ENCODE peak calls at places on chromosomes 12 and 14, in ten cellular contexts. B is stomach, S is prostate gland, Q is IMR-90, K is body of pancreas, U is K562, D is GM12878, N is right lobe of liver, X is thyroid gland, J is HCT116. P is an unnamed sample. For H3K4me1, the result is how much of the 10 kb centered on the place peaks cover.

GRCh38 chr14:35993512-35993960 is 167.4 kb downstream of the BRMS1L start:
- DNase-seq in S (no peak), B (no peak), N (no peak), J (no peak), U (no peak), Q (no peak), X (no peak), K (no peak), D (no peak), P (no peak)

GRCh38 chr14:46074061-46074460 is 577.5 kb downstream of the RPL10L start:
- DNase-seq in D (no peak), U (no peak), N (no peak), K (no peak), S (no peak), Q (no peak), J (no peak), B (no peak), X (no peak), P (no peak)

GRCh38 chr12:57579011-57579410 is 12.0 kb upstream of the PIP4K2C start:
- DNase-seq in S (no peak), J (no peak), Q (peak), K (no peak), B (no peak), N (no peak), D (no peak), U (no peak), X (no peak), P (no peak)

GRCh38 chr14:24944800-24945199 is 105.1 kb downstream of the STXBP6 start:
- DNase-seq in N (no peak), K (no peak), B (no peak), J (no peak), D (no peak), S (peak), X (peak), U (no peak), Q (no peak), P (no peak)

GRCh38 chr12:3263939-3264699 is 186.9 kb downstream of the TSPAN9 start:
- DNase-seq in U (no peak), D (no peak), J (no peak), X (no peak), Q (no peak), B (no peak), S (no peak), N (no peak), K (no peak), P (no peak)

GRCh38 chr12:95473440-95473946 is 459 bp upstream of the METAP2 start:
- DNase-seq in K (peak), J (peak), B (peak), D (peak), Q (peak), N (no peak), X (peak), S (peak), U (peak), P (peak)

GRCh38 chr12:121391619-121392324 is 8.1 kb upstream of the RNF34 start:
- DNase-seq in J (no peak), K (no peak), X (no peak), N (no peak), D (peak), B (peak), S (no peak), Q (peak), U (peak), P (no peak)

GRCh38 chr14:98578204-98578603 is 693.8 kb downstream of the BCL11B start:
- DNase-seq in N (no peak), S (no peak), D (no peak), Q (no peak), K (no peak), J (no peak), U (no peak), X (no peak), B (no peak), P (no peak)

GRCh38 chr12:44581642-44582242 is 294.4 kb downstream of the NELL2 start:
- DNase-seq in D (no peak), S (no peak), B (no peak), U (no peak), K (no peak), X (no peak), J (no peak), N (no peak), Q (no peak), P (no peak)

GRCh38 chr14:38522724-38523123 is 266.8 kb upstream of the CLEC14A start:
- DNase-seq in D (no peak), J (no peak), X (peak), S (no peak), U (no peak), Q (peak), K (no peak), N (no peak), B (no peak), P (no peak)

GRCh38 chr12:76914102-76914859 is 35.5 kb upstream of the CSRP2 start:
- DNase-seq in D (no peak), S (no peak), K (no peak), J (no peak), X (no peak), B (no peak), Q (no peak), U (no peak), N (no peak), P (no peak)

GRCh38 chr14:78530078-78530477 is 359.9 kb downstream of the NRXN3 start:
- DNase-seq in D (no peak), X (no peak), J (no peak), N (no peak), U (peak), B (no peak), S (peak), Q (no peak), K (no peak), P (no peak)

GRCh38 chr12:69471667-69472385 is 1.6 kb downstream of the FRS2 start:
- DNase-seq in X (no peak), N (no peak), S (no peak), D (no peak), J (no peak), B (no peak), Q (peak), U (peak), K (no peak), P (no peak)

GRCh38 chr14:23008836-23009235 is 1.1 kb downstream of the C14orf93 start:
- DNase-seq in U (no peak), J (no peak), K (no peak), N (no peak), Q (no peak), D (no peak), B (no peak), X (no peak), S (no peak), P (no peak)

GRCh38 chr14:26261368-26262122 is 336.3 kb downstream of the NOVA1 start:
- DNase-seq in J (no peak), Q (no peak), N (no peak), X (no peak), B (no peak), U (no peak), S (no peak), K (no peak), D (no peak), P (no peak)

GRCh38 chr14:61444215-61444768 is 122.9 kb downstream of the PRKCH start:
- DNase-seq in K (no peak), B (no peak), S (no peak), N (peak), Q (no peak), X (no peak), J (no peak), D (no peak), U (no peak), P (no peak)

GRCh38 chr14:46197856-46198255 is 453.7 kb downstream of the RPL10L start:
- DNase-seq in N (no peak), X (no peak), B (no peak), D (no peak), K (no peak), U (no peak), J (no peak), Q (no peak), S (no peak), P (no peak)

GRCh38 chr14:24673534-24674203 is 39.7 kb upstream of the GZMB start:
- DNase-seq in J (no peak), S (no peak), U (no peak), X (no peak), D (peak), B (no peak), N (no peak), K (no peak), Q (no peak), P (no peak)

GRCh38 chr14:67440513-67440912 is 28.5 kb upstream of the PLEK2 start:
- DNase-seq in U (no peak), K (peak), X (peak), J (no peak), B (no peak), Q (no peak), D (no peak), S (peak), N (no peak), P (no peak)

GRCh38 chr14:88870777-88871176 is 46.3 kb downstream of the TTC8 start:
- DNase-seq in K (no peak), X (no peak), U (no peak), B (no peak), S (no peak), D (no peak), J (no peak), Q (no peak), N (no peak), P (no peak)

GRCh38 chr12:76768566-76768965 is 4.7 kb downstream of the ZDHHC17 start:
- DNase-seq in X (no peak), N (no peak), S (no peak), Q (peak), J (no peak), K (no peak), D (no peak), U (no peak), B (no peak), P (no peak)

GRCh38 chr12:22657538-22657937 is 32.6 kb downstream of the ETNK1 start:
- DNase-seq in N (no peak), D (no peak), B (no peak), X (no peak), K (no peak), Q (peak), J (no peak), S (no peak), U (no peak), P (no peak)

GRCh38 chr12:120283318-120283717 is 8.4 kb downstream of the RNU4-2 start:
- DNase-seq in U (no peak), X (no peak), J (no peak), N (no peak), S (no peak), B (no peak), D (no peak), Q (no peak), K (no peak), P (no peak)

DNA sequence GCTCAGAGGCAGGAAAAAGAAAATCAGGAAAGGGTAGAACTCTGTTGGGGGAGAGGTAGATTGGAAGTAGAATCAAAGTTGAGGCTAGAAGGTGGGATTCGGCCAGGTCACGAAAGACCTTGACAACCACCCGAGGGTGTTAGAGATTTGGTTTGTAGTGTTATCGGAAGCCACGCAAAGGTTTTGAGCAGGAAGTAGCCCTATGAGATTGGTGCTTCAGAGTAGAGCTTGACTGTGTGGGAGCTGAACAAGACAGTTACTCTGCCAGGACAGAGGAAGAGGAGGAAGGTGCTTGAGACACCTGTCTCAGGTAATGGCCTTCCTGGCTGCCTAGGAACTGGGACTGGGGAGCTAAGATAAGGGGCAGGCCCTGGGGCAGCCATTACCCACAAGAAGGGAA is 73.4 kb downstream of the RIN3 start:
- DNase-seq in K (no peak), U (no peak), Q (no peak), J (no peak), N (no peak), B (no peak), X (no peak), S (no peak), D (no peak), P (no peak)
- H3K4me1 ChIP-seq in K (under half), U (under half), Q (under half), J (under half), N (under half), B (under half), X (under half), S (under half), D (half or more), P (under half)

DNA sequence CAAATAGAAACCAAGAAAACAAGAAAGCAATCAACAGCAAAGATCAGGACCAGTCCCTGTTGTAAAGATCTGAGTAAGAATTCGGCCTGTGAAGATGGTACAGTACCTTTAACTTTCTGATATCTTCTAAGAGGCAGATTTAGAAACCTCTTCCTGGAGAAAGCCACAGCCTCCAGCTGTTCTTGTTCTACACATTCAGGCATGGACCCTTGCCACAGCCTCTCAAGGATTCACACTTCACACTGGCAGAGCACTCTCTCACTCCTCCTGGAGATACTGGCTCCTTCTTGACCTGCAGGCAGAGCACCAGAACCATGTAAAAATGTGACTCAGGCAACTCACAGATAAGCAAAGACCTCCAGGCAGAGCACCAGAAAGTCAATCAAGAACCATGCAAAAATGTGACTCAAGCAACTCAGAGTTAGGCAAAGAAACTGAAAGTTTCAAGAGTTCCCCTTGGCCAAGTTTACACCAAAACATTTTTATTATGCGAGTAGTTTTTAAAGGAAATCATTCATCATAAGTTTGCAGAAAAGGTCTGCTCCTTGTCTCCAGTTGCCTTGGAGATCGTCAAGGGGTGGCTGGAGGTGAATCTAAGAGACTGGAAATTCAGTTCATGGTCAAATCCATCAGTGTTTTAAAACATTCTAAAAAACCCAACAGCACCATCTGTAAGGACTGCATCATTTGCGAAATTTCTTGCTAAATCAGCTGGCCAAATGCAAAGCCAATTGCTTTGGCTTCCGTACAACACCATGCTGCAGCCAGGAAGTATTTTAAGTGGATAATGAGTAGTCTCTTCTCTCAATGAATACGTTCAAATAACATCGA is 119.3 kb upstream of the MDM1 start:
- DNase-seq in X (peak), D (peak), B (peak), U (peak), K (peak), S (no peak), Q (peak), N (no peak), J (no peak), P (no peak)
- H3K4me3 ChIP-seq in X (no peak), D (peak), B (no peak), U (no peak), K (no peak), S (no peak), Q (peak), N (no peak), J (no peak), P (peak)

GRCh38 chr14:50677527-50678063 is 9.5 kb upstream of the SAV1 start:
- DNase-seq in K (no peak), B (no peak), U (no peak), S (peak), J (peak), Q (peak), D (peak), N (no peak), X (no peak), P (peak)
- TF ChIP-seq POLR2A in K (no peak), B (no peak), U (no peak), S (no peak), J (no peak), Q (no peak), D (no peak), N (no peak), X (no peak), P (no peak)

GRCh38 chr12:108309674-108310312 is 29.3 kb downstream of the CMKLR1 start:
- DNase-seq in X (no peak), K (no peak), Q (no peak), J (no peak), S (no peak), U (no peak), D (no peak), B (no peak), N (no peak), P (no peak)
- H3K4me1 ChIP-seq in X (under half), K (under half), Q (under half), J (under half), S (under half), U (under half), D (half or more), B (under half), N (under half), P (under half)

GRCh38 chr14:104967414-104968152 is 10.6 kb downstream of the AHNAK2 start:
- DNase-seq in S (peak), Q (no peak), B (peak), N (no peak), U (no peak), D (no peak), X (peak), K (no peak), J (no peak), P (no peak)

GRCh38 chr14:104970231-104971068 is 7.7 kb downstream of the AHNAK2 start:
- DNase-seq in X (no peak), B (peak), S (no peak), Q (peak), J (peak), K (no peak), U (peak), N (no peak), D (no peak), P (no peak)

GRCh38 chr14:104969741-104970230 is 8.4 kb downstream of the AHNAK2 start:
- DNase-seq in N (peak), J (no peak), Q (no peak), B (no peak), K (no peak), X (no peak), D (no peak), U (no peak), S (no peak), P (no peak)

GRCh38 chr14:104968153-104968527 is 10.0 kb downstream of the AHNAK2 start:
- DNase-seq in X (peak), K (peak), Q (peak), N (peak), B (peak), J (no peak), S (peak), U (no peak), D (no peak), P (peak)

DNA sequence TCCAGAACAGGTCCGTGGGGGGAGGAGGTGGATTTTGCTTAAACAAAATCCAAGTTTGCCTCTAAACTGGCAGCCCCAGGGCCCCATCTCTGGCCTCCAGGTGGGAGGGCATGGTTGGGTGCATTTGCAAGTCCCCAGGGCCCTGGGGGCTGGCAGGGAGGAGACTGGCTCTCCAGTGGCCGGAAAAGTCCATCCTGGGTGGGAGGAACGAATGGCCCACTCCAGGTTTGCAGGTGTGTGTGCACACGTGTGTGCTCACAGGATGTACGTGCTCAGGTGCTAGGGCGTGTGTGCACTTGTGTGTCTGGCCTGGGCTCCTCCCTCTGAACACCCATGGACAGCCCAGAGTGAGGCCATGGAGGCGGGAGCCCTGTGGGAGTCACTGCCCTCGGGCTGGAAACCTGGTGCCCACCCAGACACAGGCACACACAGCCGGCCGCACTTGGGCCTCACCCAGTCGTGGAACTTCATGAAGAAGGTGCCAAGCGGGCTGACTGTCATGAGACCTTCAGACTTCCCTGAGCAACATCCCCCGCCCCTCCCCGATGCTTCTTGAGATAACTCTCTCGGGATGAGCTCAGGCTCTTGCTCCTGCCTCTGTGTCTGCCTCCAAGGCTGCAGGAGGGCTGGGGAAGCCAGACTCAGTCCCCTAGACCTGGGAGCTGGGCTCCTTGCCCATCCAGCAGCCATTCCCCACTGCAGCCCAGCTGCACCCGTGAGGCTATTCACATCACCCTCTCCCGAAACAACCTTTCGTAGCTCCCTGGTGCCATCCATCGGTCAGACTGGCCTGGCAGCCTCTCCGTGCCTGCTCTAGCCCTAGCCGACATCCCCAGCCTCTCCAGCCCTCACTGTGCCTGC is 9.4 kb downstream of the AHNAK2 start:
- DNase-seq in D (no peak), S (peak), X (peak), N (no peak), J (no peak), B (no peak), Q (no peak), K (no peak), U (no peak), P (peak)
- H3K4me3 ChIP-seq in D (no peak), S (no peak), X (no peak), N (peak), J (peak), B (peak), Q (no peak), K (no peak), U (no peak), P (peak)